ENCODE peak calls at places on chromosomes 6 and 20, in six cellular contexts. One of them, this sample, is unnamed. For H3K79me2, the result is how much of the 10 kb centered on the place peaks cover.

GRCh38 chr6:131831392-131831791 is 23.6 kb downstream of the ENPP1 start:
- DNase-seq in astrocyte: peak
- DNase-seq in K562: no peak
- DNase-seq in Karpas-422: no peak
- DNase-seq in fibroblast of lung: peak
- DNase-seq in SK-N-SH: no peak
- DNase-seq in this sample: no peak

GRCh38 chr20:21513181-21513663 is 642 bp downstream of the NKX2-2 start:
- DNase-seq in Karpas-422: no peak
- DNase-seq in astrocyte: no peak
- DNase-seq in K562: no peak
- DNase-seq in fibroblast of lung: no peak
- DNase-seq in SK-N-SH: peak
- DNase-seq in this sample: no peak

GRCh38 chr6:7463785-7464184 is 74.2 kb downstream of the RIOK1 start:
- DNase-seq in K562: no peak
- DNase-seq in SK-N-SH: no peak
- DNase-seq in Karpas-422: no peak
- DNase-seq in astrocyte: no peak
- DNase-seq in fibroblast of lung: no peak
- DNase-seq in this sample: peak

GRCh38 chr20:63850689-63851547 is 10.4 kb upstream of the ABHD16B start:
- DNase-seq in fibroblast of lung: no peak
- DNase-seq in Karpas-422: no peak
- DNase-seq in K562: no peak
- DNase-seq in astrocyte: no peak
- DNase-seq in SK-N-SH: no peak
- DNase-seq in this sample: no peak

GRCh38 chr6:44072959-44073611 is 54.2 kb downstream of the MRPL14 start:
- DNase-seq in Karpas-422: peak
- DNase-seq in astrocyte: peak
- DNase-seq in SK-N-SH: peak
- DNase-seq in fibroblast of lung: peak
- DNase-seq in K562: peak
- DNase-seq in this sample: peak

GRCh38 chr6:48099713-48100675 is 11.0 kb downstream of the PTCHD4 start:
- DNase-seq in fibroblast of lung: no peak
- DNase-seq in SK-N-SH: no peak
- DNase-seq in astrocyte: no peak
- DNase-seq in Karpas-422: no peak
- DNase-seq in K562: no peak
- DNase-seq in this sample: peak

GRCh38 chr6:28643017-28643740 is 117.5 kb downstream of the GPX5 start:
- DNase-seq in fibroblast of lung: peak
- DNase-seq in Karpas-422: peak
- DNase-seq in K562: peak
- DNase-seq in SK-N-SH: peak
- DNase-seq in astrocyte: peak
- DNase-seq in this sample: peak

GRCh38 chr6:163837681-163838431 is 423.3 kb downstream of the QKI start:
- DNase-seq in K562: peak
- DNase-seq in Karpas-422: no peak
- DNase-seq in astrocyte: peak
- DNase-seq in fibroblast of lung: peak
- DNase-seq in SK-N-SH: no peak
- DNase-seq in this sample: no peak

GRCh38 chr6:89145461-89145961 is 344 bp upstream of the PM20D2 start:
- DNase-seq in SK-N-SH: peak
- DNase-seq in K562: no peak
- DNase-seq in Karpas-422: peak
- DNase-seq in astrocyte: no peak
- DNase-seq in fibroblast of lung: peak
- DNase-seq in this sample: peak

GRCh38 chr6:93418448-93419303 is 683 bp downstream of the EPHA7 start:
- DNase-seq in fibroblast of lung: peak
- DNase-seq in Karpas-422: no peak
- DNase-seq in astrocyte: peak
- DNase-seq in K562: no peak
- DNase-seq in SK-N-SH: peak
- DNase-seq in this sample: no peak

GRCh38 chr20:11891081-11891826 is 26.4 kb upstream of the BTBD3 start:
- DNase-seq in astrocyte: peak
- DNase-seq in SK-N-SH: peak
- DNase-seq in fibroblast of lung: peak
- DNase-seq in K562: peak
- DNase-seq in Karpas-422: no peak
- DNase-seq in this sample: peak

GRCh38 chr6:137349856-137350830 is 131.0 kb upstream of the IFNGR1 start:
- DNase-seq in SK-N-SH: no peak
- DNase-seq in astrocyte: no peak
- DNase-seq in K562: no peak
- DNase-seq in Karpas-422: no peak
- DNase-seq in fibroblast of lung: peak
- DNase-seq in this sample: no peak

GRCh38 chr6:166712554-166713228 is 85.6 kb upstream of the RPS6KA2 start:
- DNase-seq in fibroblast of lung: no peak
- DNase-seq in Karpas-422: peak
- DNase-seq in SK-N-SH: no peak
- DNase-seq in astrocyte: no peak
- DNase-seq in K562: no peak
- DNase-seq in this sample: no peak

GRCh38 chr6:147095316-147095715 is 108.9 kb upstream of the STXBP5 start:
- DNase-seq in astrocyte: no peak
- DNase-seq in fibroblast of lung: peak
- DNase-seq in SK-N-SH: no peak
- DNase-seq in Karpas-422: no peak
- DNase-seq in K562: no peak
- DNase-seq in this sample: no peak

GRCh38 chr6:147126618-147127022 is 77.6 kb upstream of the STXBP5 start:
- DNase-seq in Karpas-422: no peak
- DNase-seq in SK-N-SH: no peak
- DNase-seq in astrocyte: no peak
- DNase-seq in K562: peak
- DNase-seq in fibroblast of lung: no peak
- DNase-seq in this sample: no peak

GRCh38 chr6:110337481-110337880 is 20.7 kb downstream of the METTL24 start:
- DNase-seq in astrocyte: no peak
- DNase-seq in fibroblast of lung: peak
- DNase-seq in Karpas-422: no peak
- DNase-seq in SK-N-SH: no peak
- DNase-seq in K562: no peak
- DNase-seq in this sample: no peak

GRCh38 chr6:33206027-33206863 is 1.8 kb downstream of the HSD17B8 start:
- DNase-seq in astrocyte: no peak
- DNase-seq in SK-N-SH: peak
- DNase-seq in Karpas-422: no peak
- DNase-seq in fibroblast of lung: no peak
- DNase-seq in K562: no peak
- DNase-seq in this sample: no peak

GRCh38 chr6:90219168-90219985 is 77.3 kb downstream of the BACH2 start:
- DNase-seq in K562: peak
- DNase-seq in Karpas-422: no peak
- DNase-seq in SK-N-SH: peak
- DNase-seq in fibroblast of lung: peak
- DNase-seq in astrocyte: peak
- DNase-seq in this sample: no peak

GRCh38 chr6:148445620-148446019 is 103.0 kb downstream of the SASH1 start:
- DNase-seq in fibroblast of lung: peak
- DNase-seq in K562: no peak
- DNase-seq in Karpas-422: no peak
- DNase-seq in astrocyte: peak
- DNase-seq in SK-N-SH: no peak
- DNase-seq in this sample: peak

GRCh38 chr6:158926429-158926828 is 73.6 kb downstream of the RSPH3 start:
- DNase-seq in SK-N-SH: no peak
- DNase-seq in Karpas-422: no peak
- DNase-seq in astrocyte: peak
- DNase-seq in fibroblast of lung: peak
- DNase-seq in K562: no peak
- DNase-seq in this sample: peak

GRCh38 chr6:13794184-13794583 is 20.2 kb downstream of the MCUR1 start:
- DNase-seq in Karpas-422: no peak
- DNase-seq in K562: peak
- DNase-seq in astrocyte: peak
- DNase-seq in fibroblast of lung: peak
- DNase-seq in SK-N-SH: no peak
- DNase-seq in this sample: peak

GRCh38 chr6:70111737-70112136 is 191.1 kb downstream of the COL9A1 start:
- DNase-seq in SK-N-SH: no peak
- DNase-seq in Karpas-422: no peak
- DNase-seq in astrocyte: no peak
- DNase-seq in K562: no peak
- DNase-seq in fibroblast of lung: no peak
- DNase-seq in this sample: no peak

GRCh38 chr6:51932956-51933355 is 154.5 kb downstream of the PKHD1 start:
- DNase-seq in Karpas-422: no peak
- DNase-seq in fibroblast of lung: no peak
- DNase-seq in SK-N-SH: no peak
- DNase-seq in astrocyte: no peak
- DNase-seq in K562: no peak
- DNase-seq in this sample: no peak

GRCh38 chr6:41200296-41200900 is 551 bp downstream of the TREML2 start:
- DNase-seq in Karpas-422: no peak
- DNase-seq in K562: peak
- DNase-seq in fibroblast of lung: peak
- DNase-seq in SK-N-SH: no peak
- DNase-seq in astrocyte: no peak
- DNase-seq in this sample: peak

GRCh38 chr6:140774080-140774505 is 1358.6 kb upstream of the GJE1 start:
- DNase-seq in SK-N-SH: no peak
- DNase-seq in astrocyte: peak
- DNase-seq in fibroblast of lung: peak
- DNase-seq in K562: no peak
- DNase-seq in Karpas-422: no peak
- DNase-seq in this sample: peak

GRCh38 chr20:9119776-9120175 is 50.9 kb downstream of the PLCB4 start:
- DNase-seq in fibroblast of lung: no peak
- DNase-seq in Karpas-422: no peak
- DNase-seq in K562: no peak
- DNase-seq in SK-N-SH: peak
- DNase-seq in astrocyte: no peak
- DNase-seq in this sample: peak

GRCh38 chr6:169439710-169440109 is 186.1 kb upstream of the THBS2 start:
- DNase-seq in SK-N-SH: no peak
- DNase-seq in K562: no peak
- DNase-seq in Karpas-422: no peak
- DNase-seq in fibroblast of lung: no peak
- DNase-seq in astrocyte: no peak
- DNase-seq in this sample: no peak

GRCh38 chr6:16621002-16621401 is 140.3 kb downstream of the ATXN1 start:
- DNase-seq in K562: no peak
- DNase-seq in Karpas-422: no peak
- DNase-seq in fibroblast of lung: no peak
- DNase-seq in SK-N-SH: no peak
- DNase-seq in astrocyte: no peak
- DNase-seq in this sample: no peak

GRCh38 chr6:42342011-42342553 is 109.6 kb downstream of the TRERF1 start:
- DNase-seq in fibroblast of lung: no peak
- DNase-seq in K562: no peak
- DNase-seq in astrocyte: no peak
- DNase-seq in SK-N-SH: no peak
- DNase-seq in Karpas-422: no peak
- DNase-seq in this sample: no peak

GRCh38 chr6:46329568-46329967 is 158.8 kb upstream of the ENPP5 start:
- DNase-seq in fibroblast of lung: peak
- DNase-seq in Karpas-422: no peak
- DNase-seq in K562: no peak
- DNase-seq in SK-N-SH: no peak
- DNase-seq in astrocyte: peak
- DNase-seq in this sample: no peak
- H3K4me2 ChIP-seq in fibroblast of lung: no peak
- H3K4me2 ChIP-seq in Karpas-422: no peak
- H3K4me2 ChIP-seq in K562: no peak
- H3K4me2 ChIP-seq in SK-N-SH: no peak
- H3K4me2 ChIP-seq in astrocyte: no peak
- H3K4me2 ChIP-seq in this sample: no peak

GRCh38 chr6:35663001-35663400 is 25.7 kb downstream of the FKBP5 start:
- DNase-seq in Karpas-422: peak
- DNase-seq in SK-N-SH: no peak
- DNase-seq in K562: no peak
- DNase-seq in astrocyte: no peak
- DNase-seq in fibroblast of lung: no peak
- DNase-seq in this sample: no peak
- H3K79me2 ChIP-seq in Karpas-422: half or more
- H3K79me2 ChIP-seq in SK-N-SH: under half
- H3K79me2 ChIP-seq in K562: half or more
- H3K79me2 ChIP-seq in astrocyte: under half
- H3K79me2 ChIP-seq in fibroblast of lung: under half
- H3K79me2 ChIP-seq in this sample: half or more

GRCh38 chr20:45049904-45050471 is 50.9 kb downstream of the KCNS1 start:
- DNase-seq in K562: no peak
- DNase-seq in Karpas-422: peak
- DNase-seq in astrocyte: no peak
- DNase-seq in SK-N-SH: no peak
- DNase-seq in fibroblast of lung: no peak
- DNase-seq in this sample: no peak

GRCh38 chr20:45051497-45052060 is 49.3 kb downstream of the KCNS1 start:
- DNase-seq in astrocyte: no peak
- DNase-seq in SK-N-SH: no peak
- DNase-seq in K562: no peak
- DNase-seq in Karpas-422: peak
- DNase-seq in fibroblast of lung: no peak
- DNase-seq in this sample: no peak

GRCh38 chr20:45052698-45053440 is 48.1 kb downstream of the KCNS1 start:
- DNase-seq in K562: no peak
- DNase-seq in SK-N-SH: no peak
- DNase-seq in Karpas-422: no peak
- DNase-seq in astrocyte: peak
- DNase-seq in fibroblast of lung: peak
- DNase-seq in this sample: peak

GRCh38 chr20:45047581-45048119 is 53.3 kb downstream of the KCNS1 start:
- DNase-seq in SK-N-SH: no peak
- DNase-seq in K562: no peak
- DNase-seq in astrocyte: no peak
- DNase-seq in Karpas-422: no peak
- DNase-seq in fibroblast of lung: no peak
- DNase-seq in this sample: no peak

GRCh38 chr20:45049438-45049837 is 51.5 kb downstream of the KCNS1 start:
- DNase-seq in K562: no peak
- DNase-seq in SK-N-SH: no peak
- DNase-seq in fibroblast of lung: no peak
- DNase-seq in Karpas-422: no peak
- DNase-seq in astrocyte: no peak
- DNase-seq in this sample: no peak
- H3K4me2 ChIP-seq in K562: no peak
- H3K4me2 ChIP-seq in SK-N-SH: no peak
- H3K4me2 ChIP-seq in fibroblast of lung: no peak
- H3K4me2 ChIP-seq in Karpas-422: peak
- H3K4me2 ChIP-seq in astrocyte: no peak
- H3K4me2 ChIP-seq in this sample: no peak

GRCh38 chr6:111550953-111551352 is 54.7 kb downstream of the TRAF3IP2 start:
- DNase-seq in astrocyte: no peak
- DNase-seq in SK-N-SH: no peak
- DNase-seq in K562: no peak
- DNase-seq in fibroblast of lung: no peak
- DNase-seq in Karpas-422: no peak
- DNase-seq in this sample: no peak
- H3K79me2 ChIP-seq in astrocyte: under half
- H3K79me2 ChIP-seq in SK-N-SH: under half
- H3K79me2 ChIP-seq in K562: under half
- H3K79me2 ChIP-seq in fibroblast of lung: under half
- H3K79me2 ChIP-seq in Karpas-422: under half
- H3K79me2 ChIP-seq in this sample: under half

This sample was measured in mammary epithelial cell.